ENCODE peak calls at places on chromosomes 7 and 10, in six cellular contexts. S is IMR-90, H is choroid plexus epithelial cell, A is midbrain, P is Daoy, O is OCI-M1. E is an unnamed sample.

GRCh38 chr10:118571123-118571522 is 24.3 kb downstream of the PRLHR start:
- DNase-seq in S (no peak), H (no peak), A (peak), P (no peak), O (no peak), E (peak)

GRCh38 chr10:72089618-72090017 is 1.3 kb upstream of the SPOCK2 start:
- DNase-seq in S (no peak), H (peak), A (no peak), P (no peak), O (no peak), E (no peak)

GRCh38 chr7:158040199-158040598 is 547.4 kb downstream of the PTPRN2 start:
- DNase-seq in S (no peak), H (no peak), A (no peak), P (no peak), O (no peak), E (no peak)

GRCh38 chr10:101133489-101134298 is 2.6 kb downstream of the TLX1 start:
- DNase-seq in S (no peak), H (no peak), A (no peak), P (no peak), O (no peak), E (no peak)

GRCh38 chr10:49281461-49281860 is 17.5 kb upstream of the C10orf71 start:
- DNase-seq in S (no peak), H (no peak), A (no peak), P (no peak), O (no peak), E (no peak)

GRCh38 chr10:14173391-14173705 is 157.4 kb downstream of the FRMD4A start:
- DNase-seq in S (peak), H (peak), A (no peak), P (no peak), O (no peak), E (peak)

GRCh38 chr10:29007748-29008610 is 280.9 kb upstream of the LYZL1 start:
- DNase-seq in S (no peak), H (peak), A (no peak), P (no peak), O (peak), E (no peak)

GRCh38 chr7:98126311-98127142 is 19.9 kb downstream of the LMTK2 start:
- DNase-seq in S (peak), H (no peak), A (no peak), P (no peak), O (no peak), E (no peak)

GRCh38 chr7:99012722-99013121 is 131.2 kb downstream of the SMURF1 start:
- DNase-seq in S (no peak), H (no peak), A (no peak), P (no peak), O (no peak), E (no peak)

GRCh38 chr7:73557108-73557396 is 438 bp downstream of the BCL7B start:
- DNase-seq in S (peak), H (peak), A (peak), P (peak), O (peak), E (peak)

GRCh38 chr10:44990302-44990655 is 10.4 kb upstream of the ZNF22 start:
- DNase-seq in S (no peak), H (no peak), A (no peak), P (no peak), O (peak), E (peak)

GRCh38 chr10:682931-683447 is 6.5 kb downstream of the DIP2C start:
- DNase-seq in S (no peak), H (no peak), A (no peak), P (no peak), O (no peak), E (no peak)